ENCODE peak calls at places on chromosomes 5 and 9, in eight cellular contexts. A, C, F, T, I, M, V and R are unnamed samples. For H3K4me1, the result is how much of the 10 kb centered on the place peaks cover.

GRCh38 chr5:72184408-72184807 is 77.1 kb downstream of the MAP1B start:
- DNase-seq in F (no peak), C (no peak), T (no peak), I (no peak), V (no peak), M (no peak), A (no peak), R (no peak)

GRCh38 chr5:95261369-95262175 is 23.3 kb downstream of the MCTP1 start:
- DNase-seq in I (peak), T (no peak), A (no peak), M (peak), V (no peak), C (no peak), F (peak), R (peak)

GRCh38 chr5:57724836-57725235 is 242.2 kb upstream of the ACTBL2 start:
- DNase-seq in A (no peak), I (peak), F (no peak), M (peak), V (no peak), C (no peak), T (no peak), R (no peak)

GRCh38 chr9:92147030-92147853 is 32.0 kb upstream of the SPTLC1 start:
- DNase-seq in V (peak), M (peak), I (peak), C (no peak), T (no peak), F (peak), A (peak), R (no peak)

GRCh38 chr5:68500828-68501227 is 285.3 kb downstream of the PIK3R1 start:
- DNase-seq in V (no peak), M (peak), T (no peak), A (no peak), F (no peak), I (no peak), C (no peak), R (no peak)

GRCh38 chr9:37338218-37338617 is 84.3 kb upstream of the GRHPR start:
- DNase-seq in T (no peak), A (no peak), V (no peak), I (no peak), F (no peak), C (no peak), M (no peak), R (peak)

GRCh38 chr5:31811210-31811609 is 172.3 kb downstream of the PDZD2 start:
- DNase-seq in T (no peak), C (no peak), F (peak), V (peak), I (peak), A (no peak), M (peak), R (no peak)

GRCh38 chr5:164000241-164000640 is 494.8 kb downstream of the MAT2B start:
- DNase-seq in A (no peak), M (no peak), F (no peak), T (no peak), V (no peak), I (no peak), C (no peak), R (no peak)

GRCh38 chr9:28925184-28925583 is 1351.9 kb upstream of the C9orf72 start:
- DNase-seq in I (no peak), A (no peak), M (no peak), V (no peak), F (no peak), C (no peak), T (no peak), R (no peak)

GRCh38 chr5:122805481-122805880 is 30.6 kb downstream of the SNX2 start:
- DNase-seq in A (no peak), M (peak), I (peak), V (no peak), F (no peak), T (no peak), C (no peak), R (no peak)

GRCh38 chr5:118946138-118946537 is 42.2 kb downstream of the DTWD2 start:
- DNase-seq in M (no peak), A (no peak), V (no peak), F (no peak), C (no peak), I (no peak), T (no peak), R (no peak)

GRCh38 chr5:131628990-131629389 is 6.0 kb downstream of the RAPGEF6 start:
- DNase-seq in V (no peak), I (peak), M (peak), C (no peak), F (no peak), T (no peak), A (no peak), R (no peak)

GRCh38 chr5:1641041-1641440 is 117.3 kb upstream of the LPCAT1 start:
- DNase-seq in I (no peak), A (no peak), T (no peak), C (no peak), V (no peak), F (no peak), M (no peak), R (no peak)
- H3K9ac ChIP-seq in I (no peak), A (no peak), T (no peak), C (no peak), V (no peak), F (no peak), M (no peak), R (no peak)

GRCh38 chr9:33157960-33158359 is 9.2 kb downstream of the B4GALT1 start:
- DNase-seq in T (no peak), V (no peak), I (no peak), C (peak), M (no peak), A (no peak), F (no peak), R (no peak)
- H3K4me1 ChIP-seq in T (half or more), V (half or more), I (under half), C (under half), M (half or more), A (under half), F (half or more), R (under half)

GRCh38 chr5:6634327-6634713 is 1.1 kb downstream of the SRD5A1 start:
- DNase-seq in T (peak), A (no peak), V (no peak), F (no peak), I (no peak), C (peak), M (no peak), R (peak)
- H2AFZ ChIP-seq in T (no peak), A (no peak), V (no peak), F (no peak), I (peak), C (peak), M (no peak), R (no peak)

GRCh38 chr5:14143509-14143842 is 334 bp downstream of the TRIO start:
- DNase-seq in C (peak), T (no peak), V (no peak), F (no peak), I (no peak), M (no peak), A (peak), R (no peak)
- H3K9ac ChIP-seq in C (no peak), T (peak), V (peak), F (peak), I (peak), M (peak), A (no peak), R (no peak)

GRCh38 chr9:94916956-94917355 is 190.5 kb downstream of the AOPEP start:
- DNase-seq in F (no peak), I (no peak), A (no peak), T (no peak), C (no peak), V (no peak), M (no peak), R (no peak)
- H3K4me1 ChIP-seq in F (under half), I (under half), A (under half), T (half or more), C (under half), V (half or more), M (under half), R (under half)

DNA sequence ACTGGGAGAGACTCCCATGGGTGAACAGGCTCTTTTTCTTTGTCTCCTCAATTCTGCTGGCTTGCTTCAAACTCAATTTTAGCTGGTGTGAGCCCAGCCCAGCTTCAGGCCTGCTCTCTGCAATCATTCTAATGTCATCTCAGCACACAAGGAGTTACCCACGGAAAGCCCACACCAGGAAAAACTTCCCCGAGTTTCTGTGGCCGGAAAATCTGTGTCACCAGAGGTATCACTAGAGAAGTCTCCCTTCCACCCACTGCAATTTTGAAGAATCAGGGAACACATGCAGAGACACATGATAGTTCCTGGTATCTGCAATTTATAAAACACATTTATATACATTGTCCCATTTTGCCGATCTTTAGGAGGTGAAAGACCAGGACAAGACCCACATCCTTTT is 13.5 kb upstream of the NDFIP1 start:
- DNase-seq in C (no peak), I (no peak), A (no peak), F (no peak), V (no peak), T (no peak), M (no peak), R (no peak)
- H2AFZ ChIP-seq in C (no peak), I (no peak), A (peak), F (no peak), V (peak), T (no peak), M (no peak), R (no peak)